ENCODE peak calls at places on chromosomes 1 and 21, in six cellular contexts. One of them, this sample, is unnamed.

GRCh38 chr1:178055779-178056471 is 38.0 kb upstream of the RASAL2 start:
- DNase-seq in GM12878: peak; percentile 32
- DNase-seq in HCT116: peak; percentile 37
- DNase-seq in HepG2: peak; percentile 81
- DNase-seq in SK-N-SH: no peak
- DNase-seq in K562: no peak
- DNase-seq in this sample: peak; percentile 51

GRCh38 chr1:24042375-24042774 is 62.2 kb upstream of the SRSF10 start:
- DNase-seq in SK-N-SH: no peak
- DNase-seq in GM12878: no peak
- DNase-seq in HCT116: no peak
- DNase-seq in HepG2: no peak
- DNase-seq in K562: no peak
- DNase-seq in this sample: no peak

GRCh38 chr1:9410737-9411297 is 118.1 kb downstream of the SPSB1 start:
- DNase-seq in SK-N-SH: peak; percentile 43
- DNase-seq in HCT116: peak; percentile 22
- DNase-seq in HepG2: peak; percentile 39
- DNase-seq in GM12878: peak; percentile 69
- DNase-seq in K562: no peak
- DNase-seq in this sample: peak; percentile 31

GRCh38 chr1:205009666-205010065 is 33.3 kb upstream of the CNTN2 start:
- DNase-seq in SK-N-SH: no peak
- DNase-seq in HCT116: no peak
- DNase-seq in GM12878: no peak
- DNase-seq in K562: no peak
- DNase-seq in HepG2: no peak
- DNase-seq in this sample: no peak

GRCh38 chr1:89843279-89844121 is 22.7 kb downstream of the LRRC8D start:
- DNase-seq in HCT116: no peak
- DNase-seq in HepG2: no peak
- DNase-seq in GM12878: no peak
- DNase-seq in SK-N-SH: peak; percentile 93
- DNase-seq in K562: no peak
- DNase-seq in this sample: no peak

GRCh38 chr1:113714606-113715269 is 44.5 kb downstream of the PHTF1 start:
- DNase-seq in HCT116: no peak
- DNase-seq in K562: no peak
- DNase-seq in HepG2: no peak
- DNase-seq in GM12878: no peak
- DNase-seq in SK-N-SH: no peak
- DNase-seq in this sample: no peak

GRCh38 chr1:234603221-234604204 is 6.5 kb downstream of the IRF2BP2 start:
- DNase-seq in SK-N-SH: no peak
- DNase-seq in K562: no peak
- DNase-seq in HepG2: peak; percentile 83
- DNase-seq in HCT116: no peak
- DNase-seq in GM12878: no peak
- DNase-seq in this sample: peak; percentile 89

GRCh38 chr1:60572378-60572777 is 498.8 kb upstream of the C1orf87 start:
- DNase-seq in GM12878: no peak
- DNase-seq in SK-N-SH: no peak
- DNase-seq in K562: no peak
- DNase-seq in HCT116: no peak
- DNase-seq in HepG2: no peak
- DNase-seq in this sample: no peak

GRCh38 chr1:175073054-175073453 is 5.4 kb downstream of the TNN start:
- DNase-seq in HCT116: no peak
- DNase-seq in SK-N-SH: no peak
- DNase-seq in GM12878: no peak
- DNase-seq in K562: no peak
- DNase-seq in HepG2: no peak
- DNase-seq in this sample: no peak

GRCh38 chr1:11138952-11139351 is 39.3 kb upstream of the EXOSC10 start:
- DNase-seq in HepG2: no peak
- DNase-seq in K562: no peak
- DNase-seq in HCT116: no peak
- DNase-seq in SK-N-SH: no peak
- DNase-seq in GM12878: no peak
- DNase-seq in this sample: no peak

GRCh38 chr21:36820176-36821031 is 121.5 kb downstream of the SIM2 start:
- DNase-seq in HepG2: no peak
- DNase-seq in K562: no peak
- DNase-seq in SK-N-SH: no peak
- DNase-seq in HCT116: no peak
- DNase-seq in GM12878: no peak
- DNase-seq in this sample: no peak

GRCh38 chr1:33494929-33495328 is 22.5 kb downstream of the ZSCAN20 start:
- DNase-seq in K562: no peak
- DNase-seq in SK-N-SH: no peak
- DNase-seq in HepG2: no peak
- DNase-seq in GM12878: no peak
- DNase-seq in HCT116: no peak
- DNase-seq in this sample: no peak

GRCh38 chr1:53725238-53725689 is 13.7 kb downstream of the GLIS1 start:
- DNase-seq in K562: peak; percentile 30
- DNase-seq in SK-N-SH: peak; percentile 64
- DNase-seq in GM12878: no peak
- DNase-seq in HCT116: no peak
- DNase-seq in HepG2: peak; percentile 15
- DNase-seq in this sample: no peak

GRCh38 chr21:39319251-39319756 is 5.9 kb upstream of the BRWD1 start:
- DNase-seq in GM12878: no peak
- DNase-seq in SK-N-SH: no peak
- DNase-seq in K562: no peak
- DNase-seq in HepG2: no peak
- DNase-seq in HCT116: no peak
- DNase-seq in this sample: no peak

GRCh38 chr1:244963231-244963826 is 99.0 kb upstream of the HNRNPU start:
- DNase-seq in HCT116: no peak
- DNase-seq in HepG2: no peak
- DNase-seq in SK-N-SH: no peak
- DNase-seq in GM12878: no peak
- DNase-seq in K562: peak; percentile 43
- DNase-seq in this sample: no peak

GRCh38 chr1:37096523-37096922 is 62.2 kb upstream of the GRIK3 start:
- DNase-seq in GM12878: no peak
- DNase-seq in HepG2: peak; percentile 63
- DNase-seq in HCT116: peak; percentile 16
- DNase-seq in SK-N-SH: peak; percentile 30
- DNase-seq in K562: peak; percentile 57
- DNase-seq in this sample: peak; percentile 61

GRCh38 chr1:35379317-35380000 is 111.0 kb downstream of the ZMYM4 start:
- DNase-seq in K562: no peak
- DNase-seq in GM12878: no peak
- DNase-seq in HepG2: no peak
- DNase-seq in HCT116: no peak
- DNase-seq in SK-N-SH: no peak
- DNase-seq in this sample: no peak

GRCh38 chr21:31688603-31689368 is 29.3 kb downstream of the SOD1 start:
- DNase-seq in GM12878: no peak
- DNase-seq in SK-N-SH: no peak
- DNase-seq in HepG2: no peak
- DNase-seq in HCT116: no peak
- DNase-seq in K562: no peak
- DNase-seq in this sample: no peak

GRCh38 chr1:113042336-113043143 is 30.5 kb upstream of the LRIG2 start:
- DNase-seq in GM12878: no peak
- DNase-seq in K562: peak; percentile 86
- DNase-seq in HCT116: peak; percentile 36
- DNase-seq in HepG2: peak; percentile 68
- DNase-seq in SK-N-SH: peak; percentile 79
- DNase-seq in this sample: peak; percentile 66

GRCh38 chr1:43286533-43286932 is 1.2 kb upstream of the C1orf210 start:
- DNase-seq in HCT116: no peak
- DNase-seq in GM12878: no peak
- DNase-seq in SK-N-SH: no peak
- DNase-seq in K562: no peak
- DNase-seq in HepG2: no peak
- DNase-seq in this sample: no peak

GRCh38 chr1:46615735-46616134 is 876 bp downstream of the MOB3C start:
- DNase-seq in HepG2: no peak
- DNase-seq in SK-N-SH: peak; percentile 32
- DNase-seq in K562: peak; percentile 26
- DNase-seq in HCT116: no peak
- DNase-seq in GM12878: no peak
- DNase-seq in this sample: no peak

GRCh38 chr1:33393524-33393923 is 37.4 kb downstream of the PHC2 start:
- DNase-seq in SK-N-SH: no peak
- DNase-seq in HCT116: no peak
- DNase-seq in GM12878: no peak
- DNase-seq in HepG2: no peak
- DNase-seq in K562: no peak
- DNase-seq in this sample: no peak

GRCh38 chr1:117780981-117781475 is 148.4 kb downstream of the GDAP2 start:
- DNase-seq in K562: no peak
- DNase-seq in HCT116: no peak
- DNase-seq in HepG2: no peak
- DNase-seq in GM12878: no peak
- DNase-seq in SK-N-SH: peak; percentile 44
- DNase-seq in this sample: no peak

GRCh38 chr1:196063307-196063706 is 544.9 kb downstream of the KCNT2 start:
- DNase-seq in HepG2: no peak
- DNase-seq in GM12878: no peak
- DNase-seq in HCT116: peak; percentile 27
- DNase-seq in SK-N-SH: no peak
- DNase-seq in K562: no peak
- DNase-seq in this sample: no peak

GRCh38 chr1:160187407-160187806 is 3.0 kb upstream of the CASQ1 start:
- DNase-seq in GM12878: no peak
- DNase-seq in K562: no peak
- DNase-seq in HCT116: no peak
- DNase-seq in HepG2: no peak
- DNase-seq in SK-N-SH: no peak
- DNase-seq in this sample: no peak

GRCh38 chr1:6819641-6820040 is 34.4 kb downstream of the CAMTA1 start:
- DNase-seq in SK-N-SH: no peak
- DNase-seq in HepG2: no peak
- DNase-seq in GM12878: no peak
- DNase-seq in K562: no peak
- DNase-seq in HCT116: no peak
- DNase-seq in this sample: no peak
- TF ChIP-seq JUND in SK-N-SH: no peak
- TF ChIP-seq JUND in HepG2: no peak
- TF ChIP-seq JUND in GM12878: no peak
- TF ChIP-seq JUND in K562: no peak
- TF ChIP-seq JUND in HCT116: no peak
- TF ChIP-seq JUND in this sample: no peak

DNA sequence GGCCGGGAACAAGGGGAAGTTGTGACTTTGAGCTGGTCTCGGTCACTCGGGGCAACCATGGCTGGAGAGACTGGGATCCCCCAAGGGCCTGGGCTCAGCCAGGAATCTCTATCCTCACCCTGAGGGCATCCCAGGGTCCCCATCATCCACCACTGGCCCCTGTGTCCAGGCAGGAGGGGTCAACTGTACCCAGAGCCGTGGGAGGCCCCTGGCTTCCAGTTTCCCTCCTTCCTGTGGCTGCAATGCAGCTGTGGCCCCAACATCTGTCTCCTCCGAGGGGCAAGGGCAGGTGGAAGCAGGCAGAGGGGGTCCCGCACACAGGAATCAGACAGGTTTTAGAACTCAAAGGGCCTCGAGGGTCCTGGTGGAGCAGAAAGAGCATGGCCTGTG is 332.7 kb upstream of the VAMP3 start:
- DNase-seq in HCT116: no peak
- DNase-seq in GM12878: no peak
- DNase-seq in K562: no peak
- DNase-seq in HepG2: no peak
- DNase-seq in SK-N-SH: no peak
- DNase-seq in this sample: no peak
- TF ChIP-seq JUND in HCT116: no peak
- TF ChIP-seq JUND in GM12878: no peak
- TF ChIP-seq JUND in K562: no peak
- TF ChIP-seq JUND in HepG2: no peak
- TF ChIP-seq JUND in SK-N-SH: no peak
- TF ChIP-seq JUND in this sample: no peak

DNA sequence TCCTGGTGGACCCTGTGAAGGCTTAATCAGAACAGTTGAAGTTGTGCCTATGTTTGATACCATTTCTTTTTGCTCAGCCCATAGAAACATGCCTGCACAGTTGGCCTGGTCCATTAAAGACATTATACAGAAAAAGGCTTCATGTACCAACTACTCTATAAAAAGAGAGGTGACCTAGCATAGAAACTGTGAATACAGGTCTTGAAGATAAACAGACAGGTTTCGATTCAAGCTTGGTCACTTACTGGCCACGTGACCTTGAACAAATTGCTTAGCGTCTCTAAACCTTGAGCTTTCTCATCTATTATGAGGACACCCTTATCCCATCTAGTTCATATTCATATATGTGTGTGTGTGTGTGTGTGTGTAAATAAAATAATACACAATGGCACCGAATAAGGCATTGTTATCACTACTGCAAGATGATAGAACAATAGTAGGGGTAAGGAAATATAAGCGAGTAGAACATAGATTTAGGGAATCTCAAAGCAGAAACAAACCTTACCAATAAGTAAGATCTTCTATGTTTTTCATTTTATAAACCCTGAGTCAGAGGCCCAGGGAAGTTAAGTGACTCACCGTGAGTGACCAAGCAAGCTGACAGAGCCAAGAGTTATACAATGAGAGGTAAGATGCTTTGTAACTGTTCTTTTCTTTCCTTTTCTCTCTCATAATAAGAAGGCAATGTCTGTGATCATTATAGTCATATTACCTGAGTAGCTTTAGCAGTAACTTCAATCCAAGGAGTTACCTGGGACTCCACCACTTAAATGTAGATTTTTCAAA is 476.8 kb upstream of the DEPDC1 start:
- DNase-seq in GM12878: no peak
- DNase-seq in HepG2: no peak
- DNase-seq in SK-N-SH: no peak
- DNase-seq in HCT116: no peak
- DNase-seq in K562: no peak
- DNase-seq in this sample: no peak
- TF ChIP-seq JUND in GM12878: no peak
- TF ChIP-seq JUND in HepG2: no peak
- TF ChIP-seq JUND in SK-N-SH: no peak
- TF ChIP-seq JUND in HCT116: no peak
- TF ChIP-seq JUND in K562: no peak
- TF ChIP-seq JUND in this sample: no peak

GRCh38 chr1:150006881-150007401 is 3.6 kb downstream of the OTUD7B start:
- DNase-seq in GM12878: no peak
- DNase-seq in SK-N-SH: no peak
- DNase-seq in K562: peak; percentile 23
- DNase-seq in HepG2: no peak
- DNase-seq in HCT116: no peak
- DNase-seq in this sample: no peak

GRCh38 chr1:150012611-150013010 is 2.1 kb upstream of the OTUD7B start:
- DNase-seq in HCT116: no peak
- DNase-seq in HepG2: no peak
- DNase-seq in K562: no peak
- DNase-seq in GM12878: no peak
- DNase-seq in SK-N-SH: no peak
- DNase-seq in this sample: no peak

GRCh38 chr1:150010388-150011115 is at the start of gene OTUD7B:
- DNase-seq in HepG2: peak; percentile 66
- DNase-seq in GM12878: no peak
- DNase-seq in SK-N-SH: peak; percentile 94
- DNase-seq in HCT116: peak; percentile 68
- DNase-seq in K562: peak; percentile 94
- DNase-seq in this sample: peak; percentile 74

GRCh38 chr1:150008699-150009098 is 1.8 kb downstream of the OTUD7B start:
- DNase-seq in K562: no peak
- DNase-seq in HepG2: peak; percentile 70
- DNase-seq in SK-N-SH: no peak
- DNase-seq in HCT116: no peak
- DNase-seq in GM12878: no peak
- DNase-seq in this sample: peak; percentile 28

GRCh38 chr1:150009604-150010387 is 730 bp downstream of the OTUD7B start:
- DNase-seq in GM12878: no peak
- DNase-seq in HepG2: peak; percentile 35
- DNase-seq in HCT116: no peak
- DNase-seq in SK-N-SH: peak; percentile 38
- DNase-seq in K562: peak; percentile 30
- DNase-seq in this sample: peak; percentile 57
- TF ChIP-seq JUND in GM12878: no peak
- TF ChIP-seq JUND in HepG2: no peak
- TF ChIP-seq JUND in HCT116: no peak
- TF ChIP-seq JUND in SK-N-SH: peak; percentile 28
- TF ChIP-seq JUND in K562: peak; percentile 57
- TF ChIP-seq JUND in this sample: no peak